ENCODE peak calls at places on chromosomes 12 and 14, in four cellular contexts. M is KBM-7, O is SW480, A is smooth muscle cell of the brain vasculature. K is an unnamed sample.

GRCh38 chr12:116612436-116612835 is 53.3 kb downstream of the MAP1LC3B2 start:
- DNase-seq in O (no peak), A (no peak), M (no peak), K (no peak)

GRCh38 chr12:46549527-46550265 is 177.1 kb upstream of the SLC38A2 start:
- DNase-seq in A (no peak), O (peak), M (peak), K (no peak)

GRCh38 chr14:32662234-32662633 is 276.4 kb upstream of the NPAS3 start:
- DNase-seq in O (no peak), M (no peak), A (no peak), K (no peak)

GRCh38 chr12:34395056-34396005 is 373.0 kb downstream of the ALG10 start:
- DNase-seq in A (no peak), M (no peak), O (no peak), K (peak)

GRCh38 chr12:93569656-93570551 is 2.6 kb upstream of the SOCS2 start:
- DNase-seq in O (peak), M (peak), A (peak), K (peak)

GRCh38 chr12:90575995-90576394 is 379.0 kb downstream of the CCER1 start:
- DNase-seq in M (no peak), A (no peak), O (no peak), K (no peak)

GRCh38 chr14:104383088-104383805 is 196.3 kb upstream of the C14orf180 start:
- DNase-seq in A (no peak), M (no peak), O (no peak), K (no peak)

GRCh38 chr12:3600039-3600720 is 109.2 kb downstream of the PRMT8 start:
- DNase-seq in A (no peak), O (no peak), M (no peak), K (no peak)

GRCh38 chr14:103737432-103738045 is 21.9 kb downstream of the ZFYVE21 start:
- DNase-seq in A (no peak), M (no peak), O (no peak), K (peak)

GRCh38 chr12:42924482-42924881 is 334.9 kb upstream of the PRICKLE1 start:
- DNase-seq in M (no peak), A (no peak), O (no peak), K (no peak)

GRCh38 chr12:55732288-55732687 is 3.5 kb upstream of the CD63 start:
- DNase-seq in M (no peak), O (no peak), A (no peak), K (no peak)

GRCh38 chr12:113734503-113734902 is 231.6 kb downstream of the RBM19 start:
- DNase-seq in O (no peak), A (no peak), M (no peak), K (no peak)

GRCh38 chr14:63517354-63517753 is 25.8 kb downstream of the PPP2R5E start:
- DNase-seq in M (no peak), A (no peak), O (no peak), K (no peak)

GRCh38 chr12:2974560-2974971 is 15.4 kb downstream of the TEAD4 start:
- DNase-seq in M (no peak), A (no peak), O (no peak), K (no peak)

K was measured in breast epithelium.